ENCODE peak calls at places on chromosomes 3 and 15, in eight cellular contexts. H is AG08396; R is hypothalamus; L is H7; X is endothelial cell; A is naive thymus-derived CD8-positive, alpha-beta T cell; E is upper lobe of right lung; N is stimulated activated CD4-positive, alpha-beta T cell treated with anti-CD3 and anti-CD28 coated beads, Interleukin-15, amount 100 ng/mL, for 24 hours. Y is an unnamed sample.

GRCh38 chr15:73926191-73927002 is at the start of gene LOXL1:
- DNase-seq in H (peak), R (peak), L (peak), X (peak), A (no peak), E (peak), N (no peak), Y (peak)

GRCh38 chr3:73813291-73813977 is 188.7 kb upstream of the PDZRN3 start:
- DNase-seq in H (no peak), R (no peak), L (no peak), X (no peak), A (no peak), E (no peak), N (no peak), Y (no peak)

GRCh38 chr15:59232476-59232875 is 25.8 kb downstream of the LDHAL6B start:
- DNase-seq in H (peak), R (no peak), L (no peak), X (no peak), A (no peak), E (no peak), N (no peak), Y (peak)

GRCh38 chr3:27669505-27670085 is 52.5 kb downstream of the EOMES start:
- DNase-seq in H (no peak), R (no peak), L (no peak), X (no peak), A (no peak), E (no peak), N (no peak), Y (no peak)

GRCh38 chr15:92683511-92683834 is 27.9 kb upstream of the FAM174B start:
- DNase-seq in H (no peak), R (no peak), L (peak), X (peak), A (no peak), E (no peak), N (no peak), Y (no peak)

GRCh38 chr3:110881069-110881468 is 190.5 kb upstream of the NECTIN3 start:
- DNase-seq in H (peak), R (no peak), L (peak), X (no peak), A (no peak), E (peak), N (peak), Y (no peak)

GRCh38 chr3:171168086-171168485 is 141.6 kb upstream of the SLC2A2 start:
- DNase-seq in H (peak), R (no peak), L (peak), X (peak), A (no peak), E (no peak), N (no peak), Y (peak)

GRCh38 chr3:14431556-14431927 is 29.1 kb downstream of the SLC6A6 start:
- DNase-seq in H (no peak), R (no peak), L (peak), X (no peak), A (no peak), E (no peak), N (peak), Y (no peak)

GRCh38 chr15:85479071-85479647 is 98.8 kb downstream of the AKAP13 start:
- DNase-seq in H (peak), R (no peak), L (peak), X (no peak), A (no peak), E (no peak), N (no peak), Y (peak)

GRCh38 chr15:71448688-71449114 is 333.4 kb downstream of the THSD4 start:
- DNase-seq in H (peak), R (no peak), L (peak), X (peak), A (no peak), E (no peak), N (peak), Y (peak)

GRCh38 chr3:195863121-195864061 is 45.0 kb downstream of the TNK2 start:
- DNase-seq in H (peak), R (peak), L (peak), X (peak), A (peak), E (peak), N (peak), Y (peak)

GRCh38 chr15:84910928-84911623 is 26.6 kb downstream of the SLC28A1 start:
- DNase-seq in H (no peak), R (no peak), L (no peak), X (no peak), A (no peak), E (no peak), N (no peak), Y (no peak)

GRCh38 chr3:12662593-12663310 is 1.2 kb downstream of the RAF1 start:
- DNase-seq in H (peak), R (no peak), L (peak), X (peak), A (peak), E (peak), N (peak), Y (no peak)

GRCh38 chr15:76181705-76182107 is 121.9 kb downstream of the TMEM266 start:
- DNase-seq in H (no peak), R (no peak), L (no peak), X (no peak), A (no peak), E (no peak), N (peak), Y (no peak)

GRCh38 chr15:57319226-57319918 is 56.9 kb upstream of the CGNL1 start:
- DNase-seq in H (no peak), R (no peak), L (peak), X (no peak), A (no peak), E (no peak), N (no peak), Y (no peak)

GRCh38 chr15:80174017-80174746 is 21.4 kb downstream of the FAH start:
- DNase-seq in H (peak), R (no peak), L (no peak), X (no peak), A (no peak), E (no peak), N (no peak), Y (peak)

GRCh38 chr3:98962951-98963350 is 61.5 kb upstream of the DCBLD2 start:
- DNase-seq in H (no peak), R (no peak), L (no peak), X (no peak), A (no peak), E (no peak), N (no peak), Y (no peak)

GRCh38 chr3:48232734-48233133 is 8.2 kb upstream of the ZNF589 start:
- DNase-seq in H (peak), R (peak), L (peak), X (peak), A (peak), E (peak), N (peak), Y (no peak)

GRCh38 chr15:48062476-48062875 is 58.3 kb upstream of the SLC24A5 start:
- DNase-seq in H (peak), R (no peak), L (no peak), X (no peak), A (no peak), E (no peak), N (no peak), Y (peak)

GRCh38 chr3:50652709-50653108 is 22.0 kb upstream of the DOCK3 start:
- DNase-seq in H (no peak), R (no peak), L (peak), X (peak), A (peak), E (peak), N (peak), Y (no peak)

GRCh38 chr3:55534876-55535275 is 47.8 kb upstream of the WNT5A start:
- DNase-seq in H (no peak), R (no peak), L (no peak), X (no peak), A (no peak), E (no peak), N (no peak), Y (no peak)

GRCh38 chr3:77780621-77781020 is 740.7 kb downstream of the ROBO2 start:
- DNase-seq in H (no peak), R (no peak), L (no peak), X (no peak), A (no peak), E (no peak), N (no peak), Y (no peak)

GRCh38 chr3:149368201-149368849 is 9.1 kb downstream of the TM4SF1 start:
- DNase-seq in H (no peak), R (no peak), L (no peak), X (no peak), A (no peak), E (no peak), N (no peak), Y (no peak)

GRCh38 chr15:67137319-67137718 is 71.9 kb downstream of the SMAD3 start:
- DNase-seq in H (no peak), R (no peak), L (no peak), X (no peak), A (no peak), E (no peak), N (no peak), Y (no peak)

Y was measured in hepatic stellate cell.